ENCODE peak calls at places on chromosome 9, in five cellular contexts. C is hepatocyte, N is RWPE2, J is left ventricle myocardium inferior, I is ovary. U is an unnamed sample. For H3K4me1, the result is how much of the 10 kb centered on the place peaks cover.

GRCh38 chr9:16314476-16314875 is 556.0 kb downstream of the BNC2 start:
- DNase-seq in N (no peak), C (no peak), J (no peak), I (no peak), U (no peak)

GRCh38 chr9:114501786-114502682 is 3.2 kb downstream of the WHRN start:
- DNase-seq in C (peak), N (no peak), J (no peak), I (no peak), U (no peak)

GRCh38 chr9:214488-215448 is at the start of gene DOCK8:
- DNase-seq in J (peak), N (no peak), I (no peak), C (peak), U (no peak)

GRCh38 chr9:28956111-28956880 is 1383.0 kb upstream of the C9orf72 start:
- DNase-seq in J (no peak), N (no peak), C (no peak), I (no peak), U (no peak)

GRCh38 chr9:133147412-133148271 is 16.1 kb downstream of the GBGT1 start:
- DNase-seq in C (peak), I (peak), J (peak), N (no peak), U (peak)

GRCh38 chr9:20437466-20437865 is 184.8 kb downstream of the MLLT3 start:
- DNase-seq in N (no peak), C (no peak), J (no peak), I (no peak), U (no peak)

GRCh38 chr9:4992872-4993271 is 7.8 kb downstream of the JAK2 start:
- DNase-seq in C (no peak), J (no peak), I (no peak), N (no peak), U (no peak)

GRCh38 chr9:98171176-98171925 is 21.1 kb downstream of the CORO2A start:
- DNase-seq in N (no peak), C (no peak), J (no peak), I (no peak), U (no peak)

GRCh38 chr9:114910541-114910940 is 19.9 kb downstream of the TNFSF8 start:
- DNase-seq in C (no peak), I (no peak), N (no peak), J (no peak), U (no peak)

GRCh38 chr9:36999728-37000333 is 34.2 kb downstream of the PAX5 start:
- DNase-seq in J (no peak), I (no peak), N (no peak), C (no peak), U (no peak)

GRCh38 chr9:70160672-70161413 is 97.9 kb upstream of the SMC5 start:
- DNase-seq in I (no peak), N (no peak), J (no peak), C (no peak), U (no peak)

GRCh38 chr9:115847245-115847644 is 306.3 kb upstream of the PAPPA start:
- DNase-seq in I (no peak), C (no peak), J (no peak), N (no peak), U (no peak)

GRCh38 chr9:14226855-14227532 is 86.9 kb downstream of the NFIB start:
- DNase-seq in J (no peak), I (no peak), C (no peak), N (no peak), U (no peak)

GRCh38 chr9:30774326-30774725 is 1610.1 kb upstream of the ACO1 start:
- DNase-seq in J (no peak), I (no peak), C (no peak), N (no peak), U (no peak)

GRCh38 chr9:78325343-78325742 is 28.4 kb downstream of the PSAT1 start:
- DNase-seq in J (no peak), C (peak), N (no peak), I (peak), U (no peak)

GRCh38 chr9:16266648-16267276 is 603.7 kb downstream of the BNC2 start:
- DNase-seq in J (no peak), C (no peak), I (no peak), N (no peak), U (peak)

GRCh38 chr9:131080589-131080988 is 15.7 kb upstream of the AIF1L start:
- DNase-seq in J (no peak), I (no peak), N (no peak), C (no peak), U (no peak)

GRCh38 chr9:99488109-99489042 is 266.3 kb downstream of the SEC61B start:
- DNase-seq in J (no peak), C (no peak), N (no peak), I (no peak), U (no peak)

GRCh38 chr9:78541868-78542267 is 244.9 kb downstream of the PSAT1 start:
- DNase-seq in J (no peak), C (no peak), I (no peak), N (no peak), U (no peak)

GRCh38 chr9:114693248-114693895 is 11.4 kb upstream of the TEX48 start:
- DNase-seq in C (no peak), N (no peak), J (no peak), I (no peak), U (no peak)

GRCh38 chr9:91694081-91694870 is 255.8 kb downstream of the ROR2 start:
- DNase-seq in N (no peak), C (no peak), I (no peak), J (no peak), U (no peak)

GRCh38 chr9:34986541-34987047 is 3.0 kb upstream of the DNAJB5 start:
- DNase-seq in C (no peak), J (peak), N (peak), I (no peak), U (peak)

GRCh38 chr9:69976165-69976564 is 67.5 kb upstream of the MAMDC2 start:
- DNase-seq in J (no peak), C (no peak), I (no peak), N (no peak), U (no peak)

GRCh38 chr9:4674783-4675182 is 4.6 kb upstream of the CDC37L1 start:
- DNase-seq in I (no peak), N (no peak), C (peak), J (no peak), U (no peak)

GRCh38 chr9:129685933-129686259 is 20.4 kb downstream of the PRRX2 start:
- DNase-seq in N (no peak), I (no peak), C (no peak), J (no peak), U (no peak)

GRCh38 chr9:108130896-108131295 is 641.3 kb upstream of the KLF4 start:
- DNase-seq in C (no peak), I (no peak), N (no peak), J (no peak), U (no peak)

GRCh38 chr9:85577353-85577952 is 164.3 kb downstream of the AGTPBP1 start:
- DNase-seq in I (no peak), J (no peak), C (no peak), N (no peak), U (no peak)

GRCh38 chr9:36132081-36132480 is 4.5 kb upstream of the GLIPR2 start:
- DNase-seq in C (no peak), J (no peak), N (no peak), I (no peak), U (no peak)

GRCh38 chr9:99052849-99053715 is 51.8 kb upstream of the TGFBR1 start:
- DNase-seq in I (no peak), N (no peak), C (no peak), J (no peak), U (no peak)

GRCh38 chr9:96056221-96056620 is 180.7 kb downstream of the ERCC6L2 start:
- DNase-seq in N (no peak), C (no peak), J (no peak), I (no peak), U (no peak)

GRCh38 chr9:99118782-99119466 is 14.0 kb downstream of the TGFBR1 start:
- DNase-seq in N (no peak), C (no peak), J (no peak), I (no peak), U (no peak)

GRCh38 chr9:89864731-89865130 is 259.9 kb downstream of the GADD45G start:
- DNase-seq in J (no peak), C (no peak), N (no peak), I (no peak), U (no peak)

GRCh38 chr9:33379666-33380389 is 22.5 kb downstream of the AQP7 start:
- DNase-seq in C (no peak), N (no peak), I (no peak), J (no peak), U (no peak)
- TF ChIP-seq CTCF in C (no peak), N (no peak), I (no peak), J (no peak), U (no peak)

GRCh38 chr9:125763373-125763772 is 16.2 kb downstream of the PBX3 start:
- DNase-seq in C (peak), N (peak), I (no peak), J (no peak), U (no peak)
- H3K4me1 ChIP-seq in C (under half), N (under half), I (under half), J (half or more), U (under half)

GRCh38 chr9:136178773-136179075 is 26.2 kb downstream of the LHX3 start:
- DNase-seq in I (no peak), J (no peak), C (no peak), N (no peak), U (no peak)

GRCh38 chr9:136179101-136179616 is 25.8 kb downstream of the LHX3 start:
- DNase-seq in I (no peak), C (no peak), N (no peak), J (no peak), U (no peak)

GRCh38 chr9:136178061-136178772 is 26.7 kb downstream of the LHX3 start:
- DNase-seq in I (no peak), C (no peak), J (no peak), N (no peak), U (no peak)

GRCh38 chr9:136175745-136176290 is 29.1 kb downstream of the LHX3 start:
- DNase-seq in N (no peak), I (no peak), C (no peak), J (no peak), U (no peak)

DNA sequence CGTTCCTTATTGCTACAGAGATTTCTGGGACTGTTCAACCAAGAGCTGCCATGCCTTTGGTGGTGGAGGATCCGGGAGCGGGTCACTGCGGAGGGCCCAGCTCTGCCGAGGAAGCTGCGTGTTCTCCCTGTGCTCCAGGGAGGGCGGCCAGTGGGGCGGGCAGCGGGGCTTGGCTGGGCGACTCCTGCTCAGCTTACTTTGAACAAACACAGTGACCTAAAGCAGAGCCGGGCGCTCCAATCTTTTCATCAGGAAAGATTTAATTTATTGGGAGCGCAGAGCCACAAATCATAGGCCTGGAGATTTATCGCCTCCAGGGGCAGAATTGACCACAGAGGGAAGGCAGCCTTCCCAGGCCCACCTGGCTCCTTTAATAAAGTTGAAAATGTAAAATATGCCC is 27.7 kb downstream of the LHX3 start:
- DNase-seq in N (no peak), J (no peak), C (no peak), I (no peak), U (no peak)
- TF ChIP-seq CTCF in N (no peak), J (no peak), C (no peak), I (no peak), U (no peak)

DNA sequence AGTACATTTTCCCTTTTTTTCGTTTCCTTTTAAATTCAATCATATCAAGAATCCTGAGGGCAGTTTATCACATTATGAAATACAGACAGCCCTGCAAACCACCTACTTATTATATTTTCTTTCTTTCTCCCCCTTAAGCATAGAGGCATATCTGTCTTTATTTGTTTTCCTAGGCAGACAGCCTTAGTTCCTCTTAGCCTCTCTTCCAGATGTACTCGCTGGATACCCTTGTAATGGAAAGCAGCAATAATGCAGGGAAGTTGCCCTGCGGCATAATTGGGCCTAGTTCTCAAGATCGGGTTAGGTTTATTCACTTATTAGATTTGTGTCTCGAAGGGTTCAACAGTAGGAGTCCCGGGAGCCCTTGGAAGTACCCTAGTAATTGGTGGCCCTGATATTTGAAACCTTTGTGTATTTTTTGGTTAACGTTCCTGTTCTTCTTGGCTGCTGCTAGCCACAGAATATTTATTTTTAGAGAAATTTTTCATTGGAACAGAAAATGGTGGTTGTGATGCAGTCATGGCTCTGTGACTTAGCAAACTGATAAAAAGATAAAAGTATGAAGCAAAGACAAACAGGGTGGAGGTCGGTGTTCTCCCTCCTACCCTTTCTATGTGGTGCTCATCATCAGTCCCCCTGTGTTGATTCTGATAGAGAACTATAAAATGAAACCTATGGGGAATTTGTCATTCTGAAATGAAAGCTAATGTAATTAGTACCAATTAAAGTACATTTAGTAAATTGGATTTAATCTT is 6.4 kb downstream of the TLE4 start:
- DNase-seq in C (no peak), J (no peak), N (no peak), I (no peak), U (no peak)
- H3K4me1 ChIP-seq in C (under half), J (half or more), N (under half), I (under half), U (under half)

GRCh38 chr9:112887377-112887776 is 3.3 kb downstream of the SLC46A2 start:
- DNase-seq in J (no peak), N (no peak), I (no peak), C (no peak), U (no peak)
- TF ChIP-seq CTCF in J (no peak), N (no peak), I (no peak), C (no peak), U (peak)

GRCh38 chr9:137245450-137246421 is 4.6 kb downstream of the TUBB4B start:
- DNase-seq in C (peak), I (no peak), N (no peak), J (no peak), U (no peak)
- H3K4me1 ChIP-seq in C (under half), I (under half), N (under half), J (half or more), U (under half)

U was measured in ascending aorta.